ENCODE peak calls at places on chromosomes 2 and 18, in five cellular contexts. T, U, L, J and W are unnamed samples.

GRCh38 chr18:62107881-62108280 is 79.0 kb downstream of the PIGN start:
- DNase-seq in T (no peak), U (no peak), L (no peak), J (no peak), W (peak)

GRCh38 chr2:231928481-231928880 is 2.3 kb upstream of the NPPC start:
- DNase-seq in T (no peak), U (no peak), L (peak), J (no peak), W (no peak)

GRCh38 chr18:27769152-27769551 is 407.8 kb downstream of the CDH2 start:
- DNase-seq in T (no peak), U (no peak), L (no peak), J (no peak), W (no peak)

GRCh38 chr2:219430633-219431615 is 3.7 kb upstream of the SPEG start:
- DNase-seq in T (peak), U (peak), L (peak), J (no peak), W (peak)

GRCh38 chr2:117724035-117724434 is 90.5 kb upstream of the DDX18 start:
- DNase-seq in T (no peak), U (no peak), L (no peak), J (no peak), W (no peak)

GRCh38 chr2:52141076-52141475 is 1109.1 kb upstream of the NRXN1 start:
- DNase-seq in T (peak), U (no peak), L (no peak), J (no peak), W (peak)

GRCh38 chr18:75244336-75244735 is 33.7 kb downstream of the TSHZ1 start:
- DNase-seq in T (no peak), U (no peak), L (peak), J (no peak), W (no peak)

GRCh38 chr2:200405599-200406298 is 99.3 kb downstream of the SPATS2L start:
- DNase-seq in T (peak), U (peak), L (no peak), J (peak), W (peak)

GRCh38 chr2:17166506-17166905 is 351.7 kb downstream of the RAD51AP2 start:
- DNase-seq in T (no peak), U (no peak), L (no peak), J (no peak), W (peak)

GRCh38 chr2:207133862-207134519 is 31.8 kb downstream of the KLF7 start:
- DNase-seq in T (peak), U (peak), L (peak), J (peak), W (peak)

GRCh38 chr18:61831071-61831470 is 61.7 kb downstream of the RNF152 start:
- DNase-seq in T (peak), U (peak), L (no peak), J (no peak), W (peak)

GRCh38 chr2:172858473-172858745 is 122.8 kb downstream of the RAPGEF4 start:
- DNase-seq in T (peak), U (peak), L (no peak), J (no peak), W (no peak)

GRCh38 chr2:192286093-192286701 is 91.5 kb upstream of the TMEFF2 start:
- DNase-seq in T (peak), U (peak), L (peak), J (no peak), W (peak)

GRCh38 chr2:169189123-169189522 is 119.8 kb downstream of the DHRS9 start:
- DNase-seq in T (no peak), U (no peak), L (no peak), J (no peak), W (no peak)

GRCh38 chr2:157336137-157336721 is 10.6 kb upstream of the ERMN start:
- DNase-seq in T (peak), U (peak), L (peak), J (no peak), W (peak)

GRCh38 chr18:74819433-74820059 is 221.9 kb downstream of the ZNF407 start:
- DNase-seq in T (no peak), U (no peak), L (peak), J (no peak), W (no peak)

GRCh38 chr18:65988972-65989371 is 238.2 kb downstream of the CDH7 start:
- DNase-seq in T (no peak), U (no peak), L (no peak), J (no peak), W (no peak)

GRCh38 chr2:18244840-18245239 is 315.6 kb downstream of the RDH14 start:
- DNase-seq in T (no peak), U (no peak), L (no peak), J (no peak), W (no peak)

GRCh38 chr2:69183659-69184058 is 170.7 kb downstream of the ANTXR1 start:
- DNase-seq in T (no peak), U (no peak), L (no peak), J (no peak), W (no peak)

GRCh38 chr18:45325791-45326190 is 289.5 kb upstream of the SLC14A2 start:
- DNase-seq in T (no peak), U (no peak), L (peak), J (no peak), W (no peak)

GRCh38 chr2:211457325-211457724 is 900.9 kb downstream of the CPS1 start:
- DNase-seq in T (no peak), U (no peak), L (no peak), J (no peak), W (no peak)

GRCh38 chr2:143803936-143804335 is 674.7 kb downstream of the ARHGAP15 start:
- DNase-seq in T (no peak), U (no peak), L (no peak), J (no peak), W (peak)

GRCh38 chr2:84077504-84077903 is 381.6 kb downstream of the SUCLG1 start:
- DNase-seq in T (no peak), U (peak), L (peak), J (no peak), W (no peak)

GRCh38 chr2:159714586-159714930 is 2.3 kb downstream of the MARCHF7 start:
- DNase-seq in T (no peak), U (no peak), L (peak), J (no peak), W (no peak)

GRCh38 chr2:208296610-208297009 is 30.6 kb downstream of the PIKFYVE start:
- DNase-seq in T (no peak), U (no peak), L (no peak), J (no peak), W (no peak)

GRCh38 chr2:101679037-101679726 is 18.3 kb upstream of the MAP4K4 start:
- DNase-seq in T (peak), U (no peak), L (no peak), J (peak), W (peak)

GRCh38 chr2:141534671-141535359 is 596.0 kb downstream of the LRP1B start:
- DNase-seq in T (no peak), U (peak), L (no peak), J (no peak), W (no peak)

GRCh38 chr18:832085-832681 is 20.1 kb upstream of the YES1 start:
- DNase-seq in T (no peak), U (no peak), L (peak), J (no peak), W (no peak)

GRCh38 chr2:201320257-201320656 is 36.9 kb downstream of the FLACC1 start:
- DNase-seq in T (no peak), U (no peak), L (no peak), J (no peak), W (no peak)

GRCh38 chr2:16101196-16101595 is 160.8 kb downstream of the MYCN start:
- DNase-seq in T (no peak), U (no peak), L (no peak), J (no peak), W (no peak)

GRCh38 chr2:105787376-105788318 is 42.9 kb downstream of the NCK2 start:
- DNase-seq in T (no peak), U (no peak), L (no peak), J (no peak), W (no peak)

GRCh38 chr18:23226930-23227728 is 91.8 kb downstream of the CABLES1 start:
- DNase-seq in T (peak), U (peak), L (no peak), J (peak), W (peak)

GRCh38 chr18:3923750-3924149 is 473.8 kb downstream of the TGIF1 start:
- DNase-seq in T (peak), U (no peak), L (no peak), J (peak), W (peak)

GRCh38 chr2:112004246-112004645 is 50.8 kb upstream of the TMEM87B start:
- DNase-seq in T (peak), U (no peak), L (no peak), J (no peak), W (peak)

GRCh38 chr2:166240387-166241313 is 112.8 kb upstream of the SCN1A start:
- DNase-seq in T (peak), U (no peak), L (no peak), J (no peak), W (no peak)

GRCh38 chr2:23434721-23435121 is 49.7 kb downstream of the KLHL29 start:
- DNase-seq in T (no peak), U (no peak), L (no peak), J (no peak), W (no peak)

GRCh38 chr18:36580874-36581750 is 247.7 kb downstream of the TPGS2 start:
- DNase-seq in T (peak), U (no peak), L (no peak), J (peak), W (peak)

GRCh38 chr18:45617284-45617683 is 2.0 kb downstream of the SLC14A2 start:
- DNase-seq in T (peak), U (no peak), L (no peak), J (peak), W (peak)

GRCh38 chr18:79545714-79546113 is 133.9 kb upstream of the CTDP1 start:
- DNase-seq in T (no peak), U (no peak), L (no peak), J (no peak), W (no peak)

GRCh38 chr18:22214731-22215528 is 45.5 kb downstream of the GATA6 start:
- DNase-seq in T (peak), U (peak), L (no peak), J (no peak), W (peak)

DNA sequence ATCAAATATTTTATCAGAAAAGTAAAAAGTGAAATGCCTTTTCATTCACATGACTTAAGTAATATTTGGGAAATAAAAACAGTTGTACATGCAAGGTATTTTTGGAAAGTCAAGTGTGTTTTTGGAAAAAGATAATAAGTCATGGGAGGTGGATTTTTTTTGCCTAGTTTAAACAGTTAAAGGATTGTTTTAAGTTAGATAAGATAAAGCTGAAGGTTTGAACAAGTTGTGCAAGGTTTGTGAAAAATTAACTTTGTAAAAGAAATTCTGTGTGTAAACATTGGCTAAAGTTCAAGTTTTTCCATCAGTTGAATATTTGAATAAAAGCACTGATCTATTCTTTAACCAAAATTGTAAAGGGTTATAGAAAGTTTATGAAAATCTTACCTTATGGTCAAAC is 207.9 kb upstream of the RGPD4 start:
- DNase-seq in T (no peak), U (no peak), L (no peak), J (no peak), W (no peak)
- H3K4me3 ChIP-seq in T (no peak), U (no peak), L (no peak), J (no peak), W (no peak)

GRCh38 chr2:28778392-28778791 is 26.8 kb downstream of the PPP1CB start:
- DNase-seq in T (no peak), U (no peak), L (no peak), J (no peak), W (no peak)

GRCh38 chr2:28780496-28780895 is 28.9 kb downstream of the PPP1CB start:
- DNase-seq in T (no peak), U (no peak), L (no peak), J (no peak), W (no peak)

GRCh38 chr2:28776471-28776870 is 24.8 kb downstream of the PPP1CB start:
- DNase-seq in T (no peak), U (no peak), L (no peak), J (no peak), W (no peak)

GRCh38 chr2:28782423-28782822 is 28.2 kb upstream of the SPDYA start:
- DNase-seq in T (no peak), U (no peak), L (no peak), J (no peak), W (no peak)

GRCh38 chr2:28779020-28779419 is 27.4 kb downstream of the PPP1CB start:
- DNase-seq in T (no peak), U (no peak), L (no peak), J (no peak), W (no peak)
- TF ChIP-seq CTCF in T (no peak), U (no peak), L (no peak), J (no peak), W (no peak)

GRCh38 chr2:74441111-74441689 is 537 bp downstream of the RTKN start:
- DNase-seq in T (no peak), U (no peak), L (peak), J (no peak), W (no peak)
- H3K4me3 ChIP-seq in T (peak), U (no peak), L (peak), J (no peak), W (peak)

DNA sequence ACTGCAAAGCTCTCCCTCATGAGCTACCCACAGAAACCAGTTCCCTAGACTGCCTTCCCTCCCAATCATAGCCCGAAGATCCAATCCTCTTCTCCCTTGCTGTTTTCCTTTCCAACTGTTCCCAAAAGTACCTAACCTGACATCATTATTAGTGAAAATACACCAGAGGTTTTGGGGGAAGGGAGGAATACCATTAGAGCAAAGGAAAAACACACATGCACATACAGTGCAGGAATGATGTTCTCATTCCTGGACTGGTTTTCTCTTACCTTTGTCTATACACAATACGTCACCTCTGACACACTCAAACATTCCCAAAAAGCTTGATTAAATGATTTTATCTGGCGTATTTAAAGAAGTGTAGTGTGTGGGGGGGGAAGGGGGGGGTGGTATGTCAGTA is 46.2 kb downstream of the IKZF2 start:
- DNase-seq in T (no peak), U (no peak), L (no peak), J (no peak), W (no peak)
- TF ChIP-seq CTCF in T (no peak), U (no peak), L (no peak), J (no peak), W (no peak)

GRCh38 chr2:64731306-64731654 is 77.6 kb upstream of the SERTAD2 start:
- DNase-seq in T (no peak), U (no peak), L (no peak), J (no peak), W (no peak)
- H3K4me3 ChIP-seq in T (peak), U (no peak), L (no peak), J (no peak), W (no peak)